ENCODE peak calls at places on chromosomes 3 and 15, in eight cellular contexts. L is stimulated activated CD4-positive, alpha-beta T cell treated with anti-CD3 and anti-CD28 coated beads, Interleukin-2, amount 100 ng/mL, for 48 hours; D is dorsolateral prefrontal cortex; A is astrocyte; P is skeletal muscle cell; W is activated CD4-positive, alpha-beta T cell treated with anti-CD3 and anti-CD28 coated beads for 48 hours; I is H54; O is NCI-H1105. J is an unnamed sample.

GRCh38 chr3:11317300-11317699 is 45.1 kb downstream of the ATG7 start:
- DNase-seq in L (no peak), D (no peak), A (no peak), P (no peak), W (no peak), I (no peak), O (no peak), J (no peak)

GRCh38 chr15:77620297-77620696 is 12.4 kb downstream of the LINGO1 start:
- DNase-seq in L (no peak), D (no peak), A (no peak), P (no peak), W (no peak), I (no peak), O (no peak), J (no peak)

GRCh38 chr3:127367593-127367992 is 79.7 kb upstream of the PRR20G start:
- DNase-seq in L (no peak), D (no peak), A (no peak), P (no peak), W (no peak), I (no peak), O (no peak), J (no peak)

GRCh38 chr15:92618121-92618520 is 37.5 kb downstream of the FAM174B start:
- DNase-seq in L (no peak), D (no peak), A (no peak), P (no peak), W (no peak), I (no peak), O (no peak), J (no peak)

GRCh38 chr3:80994767-80995166 is 766.7 kb downstream of the GBE1 start:
- DNase-seq in L (no peak), D (no peak), A (no peak), P (no peak), W (no peak), I (no peak), O (no peak), J (no peak)

GRCh38 chr3:115779011-115779410 is 155.7 kb downstream of the GAP43 start:
- DNase-seq in L (no peak), D (no peak), A (no peak), P (no peak), W (no peak), I (no peak), O (no peak), J (no peak)

GRCh38 chr3:58151637-58152036 is 59.1 kb downstream of the DNASE1L3 start:
- DNase-seq in L (no peak), D (peak), A (no peak), P (no peak), W (no peak), I (no peak), O (no peak), J (no peak)

GRCh38 chr3:170740726-170741591 is 129.0 kb downstream of the RPL22L1 start:
- DNase-seq in L (no peak), D (peak), A (peak), P (peak), W (no peak), I (peak), O (peak), J (no peak)

GRCh38 chr3:74066456-74066855 is 441.7 kb upstream of the PDZRN3 start:
- DNase-seq in L (no peak), D (no peak), A (no peak), P (no peak), W (no peak), I (no peak), O (no peak), J (no peak)